ENCODE peak calls at places on chromosomes 11 and 22, in ten cellular contexts. W, G, Y, J, Z, T, Q, K, P and C are unnamed samples.

GRCh38 chr11:30488304-30488998 is 97.7 kb downstream of the MPPED2 start:
- DNase-seq in K (peak; percentile 81), T (no peak), J (no peak), P (peak; percentile 60), Z (no peak), W (no peak), Q (peak; percentile 53), Y (peak; percentile 80), G (peak; percentile 37), C (no peak)

GRCh38 chr11:76086713-76087635 is 119.3 kb downstream of the WNT11 start:
- DNase-seq in G (peak; percentile 36), W (no peak), K (peak; percentile 88), T (no peak), Q (no peak), Z (no peak), J (no peak), Y (no peak), P (no peak), C (no peak)

GRCh38 chr11:130728185-130729160 is 187.8 kb downstream of the SNX19 start:
- DNase-seq in K (no peak), G (no peak), J (no peak), Q (no peak), W (no peak), Z (no peak), Y (no peak), T (no peak), P (no peak), C (no peak)

GRCh38 chr22:29187831-29188230 is 17.9 kb upstream of the EMID1 start:
- DNase-seq in P (no peak), G (no peak), Y (no peak), T (no peak), K (no peak), Q (no peak), W (no peak), J (no peak), Z (no peak), C (no peak)

GRCh38 chr22:19840059-19840458 is 14.6 kb downstream of the GNB1L start:
- DNase-seq in W (no peak), Q (no peak), J (no peak), P (no peak), Z (no peak), G (no peak), K (no peak), Y (no peak), T (no peak), C (no peak)

GRCh38 chr11:120778692-120779490 is 245.0 kb upstream of the TBCEL start:
- DNase-seq in J (no peak), W (no peak), T (no peak), Y (no peak), Z (no peak), Q (no peak), K (no peak), P (no peak), G (no peak), C (no peak)

GRCh38 chr11:68651208-68651984 is 32.9 kb upstream of the GAL start:
- DNase-seq in G (peak; percentile 18), P (no peak), Z (no peak), Y (peak; percentile 5), T (no peak), Q (no peak), J (peak; percentile 45), K (peak; percentile 11), W (no peak), C (no peak)

GRCh38 chr11:119842731-119843130 is 113.7 kb upstream of the NECTIN1 start:
- DNase-seq in P (no peak), Y (no peak), W (no peak), J (no peak), Q (no peak), T (no peak), K (no peak), Z (no peak), G (no peak), C (no peak)

GRCh38 chr22:43401661-43402060 is 10.2 kb upstream of the MPPED1 start:
- DNase-seq in K (no peak), P (no peak), W (no peak), Q (no peak), Z (no peak), T (no peak), J (no peak), G (no peak), Y (no peak), C (no peak)

GRCh38 chr11:69342588-69343330 is 48.8 kb downstream of the MYEOV start:
- DNase-seq in P (no peak), T (no peak), G (no peak), K (no peak), J (no peak), Z (no peak), W (no peak), Q (no peak), Y (no peak), C (peak; percentile 17)

GRCh38 chr11:15675683-15676082 is 561.0 kb downstream of the INSC start:
- DNase-seq in K (no peak), Z (no peak), W (no peak), Y (no peak), G (peak; percentile 63), Q (no peak), P (no peak), T (no peak), J (no peak), C (no peak)

GRCh38 chr11:33835143-33835878 is 56.6 kb downstream of the LMO2 start:
- DNase-seq in T (peak; percentile 35), W (no peak), Q (no peak), J (no peak), K (peak; percentile 76), G (peak; percentile 70), Y (peak; percentile 73), P (no peak), Z (no peak), C (no peak)

GRCh38 chr11:134267466-134267865 is 8.7 kb upstream of the GLB1L3 start:
- DNase-seq in Z (no peak), J (no peak), W (no peak), Y (no peak), G (no peak), K (no peak), Q (no peak), T (no peak), P (no peak), C (no peak)

GRCh38 chr11:134267966-134268365 is 8.2 kb upstream of the GLB1L3 start:
- DNase-seq in Y (no peak), P (no peak), G (no peak), Q (no peak), W (no peak), J (no peak), K (no peak), Z (no peak), T (no peak), C (no peak)

GRCh38 chr11:134271978-134272377 is 4.2 kb upstream of the GLB1L3 start:
- DNase-seq in T (no peak), Q (no peak), Z (no peak), K (no peak), J (no peak), Y (no peak), P (no peak), G (no peak), W (no peak), C (no peak)

GRCh38 chr11:134272381-134273316 is 3.5 kb upstream of the GLB1L3 start:
- DNase-seq in K (peak; percentile 61), J (no peak), T (no peak), Y (peak; percentile 83), Z (no peak), P (no peak), G (peak; percentile 84), Q (no peak), W (no peak), C (no peak)

DNA sequence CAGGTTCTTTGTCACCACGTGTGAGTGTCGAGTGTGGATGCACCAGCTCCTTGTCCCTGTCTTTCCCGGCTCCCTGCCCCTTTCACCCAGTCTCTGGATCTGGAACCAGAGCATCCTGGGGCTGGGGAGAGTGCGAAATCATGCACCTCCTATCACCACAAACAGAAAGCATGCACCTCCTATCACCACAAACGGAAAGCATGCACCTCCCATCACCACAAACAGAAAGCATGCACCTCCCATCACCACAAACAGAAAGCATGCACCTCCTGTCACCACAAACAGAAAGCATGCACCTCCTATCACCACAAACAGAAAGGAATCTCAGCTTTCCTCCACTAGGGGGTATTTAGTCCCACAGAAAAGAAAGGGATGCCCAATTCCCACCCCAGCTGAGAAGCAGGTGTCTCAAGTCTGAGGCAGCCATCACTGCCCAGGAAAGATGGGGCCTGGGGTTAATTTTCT is 5.9 kb upstream of the GLB1L3 start:
- DNase-seq in Y (no peak), Z (no peak), J (no peak), T (peak; percentile 31), Q (no peak), K (no peak), P (no peak), W (no peak), G (no peak), C (no peak)
- TF ChIP-seq CTCF in Y (no peak), Z (peak; percentile 36), J (no peak), T (no peak), Q (no peak), K (no peak), P (no peak), W (no peak), G (peak; percentile 16), C (no peak)

DNA sequence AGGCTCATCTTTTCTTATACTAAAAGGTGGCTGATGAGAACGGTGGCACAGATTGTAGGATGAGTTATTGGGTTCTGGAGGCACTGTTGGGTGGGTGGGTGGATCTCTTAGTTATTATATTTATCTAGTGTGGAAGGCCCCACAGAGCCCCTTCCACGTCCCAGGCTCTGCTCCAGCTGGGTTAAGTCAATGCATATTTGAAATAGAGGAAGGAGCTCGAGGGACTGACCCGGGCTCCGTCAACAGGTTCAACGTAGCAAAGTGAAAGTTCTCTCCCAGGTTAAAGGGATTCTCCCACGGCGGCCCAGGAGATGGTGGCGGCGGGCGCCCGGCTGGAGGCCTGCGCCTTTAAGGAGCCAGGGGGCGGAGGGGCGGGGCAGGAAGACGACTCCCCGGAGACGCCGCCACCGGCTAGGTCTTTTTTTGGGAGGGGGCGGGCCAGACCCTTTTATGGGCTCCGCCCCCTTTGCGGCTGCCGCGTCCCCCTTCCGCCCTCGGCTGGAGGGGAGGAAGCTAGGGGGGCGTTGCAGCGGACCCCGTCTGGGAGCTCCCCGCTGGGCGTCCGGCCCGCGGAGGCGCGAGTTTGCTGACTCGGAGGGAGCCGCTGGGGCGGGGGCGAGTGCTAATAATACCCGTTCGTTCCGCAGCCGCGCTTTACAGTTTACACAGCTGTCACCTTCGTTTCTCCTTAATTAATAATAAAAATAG is 1.5 kb upstream of the INPPL1 start:
- DNase-seq in Z (peak; percentile 92), Y (peak; percentile 97), J (peak; percentile 96), G (peak; percentile 91), K (peak; percentile 88), P (peak; percentile 95), T (peak; percentile 53), W (peak; percentile 93), Q (peak; percentile 96), C (peak; percentile 93)
- TF ChIP-seq CTCF in Z (no peak), Y (no peak), J (no peak), G (peak; percentile 13), K (peak; percentile 39), P (peak; percentile 29), T (no peak), W (no peak), Q (peak; percentile 52), C (peak; percentile 54)

GRCh38 chr22:22784249-22785039 is 103.2 kb upstream of the IGLL5 start:
- DNase-seq in Z (no peak), Q (no peak), T (no peak), Y (no peak), G (no peak), W (no peak), P (no peak), J (no peak), K (no peak), C (no peak)
- TF ChIP-seq CTCF in Z (no peak), Q (no peak), T (no peak), Y (no peak), G (no peak), W (no peak), P (no peak), J (no peak), K (no peak), C (no peak)

GRCh38 chr11:109853156-109853776 is 239.9 kb upstream of the ZC3H12C start:
- DNase-seq in Y (peak; percentile 51), T (no peak), Z (peak; percentile 20), P (peak; percentile 34), G (peak; percentile 91), K (peak; percentile 87), J (no peak), W (peak; percentile 29), Q (no peak), C (peak; percentile 22)
- TF ChIP-seq CTCF in Y (peak; percentile 56), T (peak; percentile 52), Z (peak; percentile 79), P (peak; percentile 23), G (peak; percentile 84), K (peak; percentile 91), J (peak; percentile 51), W (peak; percentile 55), Q (no peak), C (peak; percentile 61)